ENCODE peak calls at places on chromosomes 4 and X, in five cellular contexts. V, R, E, T and H are unnamed samples.

GRCh38 chrX:19127649-19128168 is 5.4 kb upstream of the ADGRG2 start:
- DNase-seq in E (no peak), R (no peak), V (peak; percentile 9), T (peak; percentile 22), H (peak; percentile 62)

GRCh38 chr4:5037553-5038551 is 13.4 kb upstream of the STK32B start:
- DNase-seq in V (peak; percentile 91), R (peak; percentile 96), E (no peak), T (no peak), H (peak; percentile 89)

GRCh38 chr4:30837131-30837539 is 117.0 kb downstream of the PCDH7 start:
- DNase-seq in R (no peak), T (no peak), E (no peak), V (no peak), H (peak; percentile 19)

GRCh38 chrX:139972629-139973257 is 7.4 kb upstream of the CXorf66 start:
- DNase-seq in E (no peak), R (no peak), V (no peak), T (no peak), H (no peak)

GRCh38 chr4:87559090-87559837 is 30.1 kb upstream of the SPARCL1 start:
- DNase-seq in T (no peak), V (no peak), R (no peak), E (no peak), H (no peak)

GRCh38 chrX:135520022-135520552 is 373 bp upstream of the INTS6L start:
- DNase-seq in E (no peak), R (no peak), T (no peak), V (peak; percentile 9), H (peak; percentile 76)

GRCh38 chr4:61224573-61224972 is 24.4 kb downstream of the ADGRL3 start:
- DNase-seq in T (no peak), E (no peak), R (no peak), V (no peak), H (no peak)

GRCh38 chrX:8783100-8784098 is 17.8 kb downstream of the FAM9A start:
- DNase-seq in V (no peak), E (no peak), T (no peak), R (no peak), H (peak; percentile 12)

GRCh38 chr4:52869196-52869595 is 7.1 kb downstream of the RASL11B start:
- DNase-seq in E (no peak), R (no peak), T (peak; percentile 66), V (no peak), H (peak; percentile 28)

GRCh38 chr4:101806914-101807313 is 16.4 kb downstream of the BANK1 start:
- DNase-seq in R (no peak), E (no peak), V (no peak), T (no peak), H (peak; percentile 56)

DNA sequence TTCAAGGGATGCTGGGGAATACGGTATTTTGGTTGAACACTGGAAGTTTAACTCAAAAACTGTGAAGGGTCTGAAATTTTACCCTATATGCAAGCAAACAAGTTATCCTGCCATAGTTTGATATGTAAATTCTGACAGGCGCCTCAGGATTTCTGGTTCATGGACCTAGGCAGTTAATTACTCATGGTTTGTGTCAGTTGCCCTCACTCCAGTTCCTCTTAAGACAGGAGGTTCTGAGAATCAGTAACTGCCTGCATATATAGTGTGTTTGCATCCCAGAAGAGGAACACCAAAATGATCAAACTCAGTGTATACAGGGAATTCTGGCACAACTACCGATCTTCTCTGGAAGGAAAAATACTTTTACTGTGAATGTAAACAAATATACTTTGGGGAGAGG is 360.4 kb upstream of the NWD2 start:
- DNase-seq in E (no peak), R (no peak), V (no peak), T (no peak), H (no peak)
- H3K4me3 ChIP-seq in E (no peak overlapping the region), R (no peak overlapping the region), V (no peak overlapping the region), T (no peak overlapping the region), H (no peak overlapping the region)

DNA sequence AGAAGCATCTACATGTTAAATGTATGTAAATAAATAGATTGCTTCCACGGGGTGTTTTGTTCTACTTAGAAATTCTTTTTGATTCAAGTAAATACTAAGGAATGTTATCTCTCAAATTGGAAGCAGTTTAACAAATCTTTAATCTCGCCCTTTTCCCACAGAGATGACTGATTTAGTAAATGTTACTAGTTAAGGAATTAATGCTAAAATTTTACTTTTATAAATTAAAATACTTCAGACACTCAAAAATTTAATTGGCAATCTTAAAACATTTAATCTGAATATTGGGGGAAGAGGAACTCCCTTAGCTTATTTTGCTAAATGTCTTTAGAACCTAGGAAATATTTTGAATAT is 12.1 kb downstream of the LARP7 start:
- DNase-seq in V (no peak), T (no peak), E (no peak), R (no peak), H (no peak)
- H3K4me3 ChIP-seq in V (no peak overlapping the region), T (no peak overlapping the region), E (no peak overlapping the region), R (no peak overlapping the region), H (no peak overlapping the region)

DNA sequence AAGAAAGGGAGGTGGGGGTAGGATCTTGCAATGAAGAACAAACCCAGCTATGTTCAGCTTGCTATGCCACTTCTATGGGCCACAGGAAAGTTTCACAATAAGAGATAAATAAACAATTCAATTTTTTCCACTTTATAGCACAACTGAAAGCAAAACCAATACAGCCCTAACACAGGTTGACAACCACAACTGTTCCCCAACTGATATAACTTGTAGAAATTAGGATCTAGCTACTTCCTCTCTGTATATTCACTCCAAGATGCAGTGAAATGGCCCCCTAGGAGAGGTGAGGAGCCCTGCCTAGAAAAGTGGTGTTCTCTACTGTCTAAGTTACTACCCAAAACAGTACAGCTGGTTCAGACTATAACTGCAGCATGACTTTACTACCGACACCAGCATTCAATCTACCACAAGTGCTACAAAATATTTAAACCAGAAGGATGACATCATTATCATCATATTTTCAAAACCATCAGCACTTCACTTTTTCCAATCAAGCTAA is 77.0 kb downstream of the FBXW7 start:
- DNase-seq in T (no peak), E (no peak), V (no peak), R (no peak), H (peak; percentile 62)
- H3K4me3 ChIP-seq in T (no peak overlapping the region), E (no peak overlapping the region), V (no peak overlapping the region), R (no peak overlapping the region), H (no peak overlapping the region)

GRCh38 chr4:184384810-184385557 is 89.4 kb downstream of the IRF2 start:
- DNase-seq in V (peak; percentile 72), R (no peak), T (no peak), E (no peak), H (peak; percentile 53)
- H3K4me3 ChIP-seq in V (no peak overlapping the region), R (no peak overlapping the region), T (peak overlapping the region; percentile 42), E (peak overlapping the region; percentile 20), H (no peak overlapping the region)

DNA sequence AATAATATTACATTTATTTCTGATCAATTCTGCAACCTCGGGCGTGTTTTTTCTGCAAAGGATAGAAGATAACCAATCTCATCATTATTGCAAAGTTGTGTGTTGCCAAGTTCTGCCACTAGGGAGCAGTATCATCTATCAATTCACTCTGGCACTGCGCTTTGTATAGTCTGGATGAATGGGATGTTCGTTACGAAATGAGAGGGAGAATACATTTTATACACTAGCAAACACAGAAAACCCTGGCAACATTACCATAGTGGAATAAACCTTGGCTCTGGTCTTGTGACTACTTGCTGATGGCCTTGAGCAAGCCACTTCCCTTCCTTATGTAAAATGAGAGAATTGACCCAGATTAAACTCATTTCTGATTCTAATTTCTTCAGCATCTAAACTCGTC is 97.5 kb upstream of the ZNF518B start:
- DNase-seq in V (peak; percentile 61), E (no peak), R (peak; percentile 8), T (no peak), H (peak; percentile 80)
- H3K4me3 ChIP-seq in V (no peak overlapping the region), E (no peak overlapping the region), R (no peak overlapping the region), T (no peak overlapping the region), H (no peak overlapping the region)